ENCODE peak calls at places on chromosomes 11 and 22, in eight cellular contexts. F is upper lobe of left lung; M is SK-N-SH; A is CD8-positive, alpha-beta memory T cell; S is GM06990; D is colonic mucosa; T is heart right ventricle; O is prostate gland. U is an unnamed sample. For H3K36me3 and H3K27me3, the result is how much of the 10 kb centered on the place peaks cover.

GRCh38 chr11:102347526-102348331 is 715 bp downstream of the BIRC2 start:
- DNase-seq in F (peak), M (peak), A (no peak), S (no peak), D (peak), T (no peak), O (peak), U (peak)

GRCh38 chr11:92717240-92717639 is 252.2 kb upstream of the MTNR1B start:
- DNase-seq in F (no peak), M (no peak), A (no peak), S (no peak), D (no peak), T (no peak), O (no peak), U (no peak)

GRCh38 chr11:11261629-11262028 is 91.4 kb downstream of the CSNK2A3 start:
- DNase-seq in F (no peak), M (no peak), A (no peak), S (peak), D (no peak), T (no peak), O (no peak), U (no peak)

GRCh38 chr11:68040121-68040956 is 1.5 kb downstream of the TCIRG1 start:
- DNase-seq in F (peak), M (peak), A (peak), S (peak), D (peak), T (peak), O (peak), U (peak)

GRCh38 chr11:129930743-129931142 is 35.4 kb upstream of the NFRKB start:
- DNase-seq in F (no peak), M (no peak), A (no peak), S (no peak), D (no peak), T (no peak), O (no peak), U (no peak)

GRCh38 chr11:2762451-2762850 is 62.7 kb upstream of the KCNQ1OT1 start:
- DNase-seq in F (no peak), M (no peak), A (no peak), S (no peak), D (peak), T (no peak), O (no peak), U (no peak)

GRCh38 chr11:67433536-67434394 is 3.7 kb downstream of the PTPRCAP start:
- DNase-seq in F (no peak), M (no peak), A (no peak), S (peak), D (no peak), T (no peak), O (no peak), U (no peak)

GRCh38 chr11:36567684-36568083 is at the start of gene RAG1:
- DNase-seq in F (no peak), M (no peak), A (no peak), S (no peak), D (no peak), T (no peak), O (no peak), U (no peak)

GRCh38 chr22:31068970-31069369 is 12.1 kb upstream of the SMTN start:
- DNase-seq in F (no peak), M (no peak), A (no peak), S (no peak), D (no peak), T (no peak), O (no peak), U (peak)

GRCh38 chr22:37692627-37693285 is 4.1 kb upstream of the TRIOBP start:
- DNase-seq in F (no peak), M (no peak), A (no peak), S (no peak), D (no peak), T (no peak), O (no peak), U (no peak)
- H3K36me3 ChIP-seq in F (under half), M (under half), A (under half), S (under half), D (under half), T (half or more), O (under half), U (under half)

DNA sequence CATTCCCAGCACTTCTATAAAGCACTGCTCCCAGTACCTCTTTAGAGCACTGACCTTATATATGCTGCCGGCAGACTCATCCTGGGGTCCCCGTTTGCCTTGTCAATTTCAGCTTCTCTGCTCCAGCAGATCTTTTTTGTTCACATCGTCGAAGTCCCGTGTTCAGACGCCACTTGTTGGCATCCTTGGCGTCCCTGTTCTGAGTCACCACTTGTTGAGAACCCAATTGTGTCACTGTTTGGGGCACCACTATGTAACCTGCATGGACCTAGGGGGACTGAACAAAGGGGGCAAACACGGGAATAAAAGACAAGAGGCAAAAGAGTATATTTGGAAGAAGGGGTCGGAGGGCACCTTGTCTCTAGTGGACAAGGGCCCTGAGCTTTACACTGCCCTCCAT is 25.5 kb downstream of the OR10A6 start:
- DNase-seq in F (no peak), M (no peak), A (no peak), S (no peak), D (no peak), T (no peak), O (no peak), U (no peak)
- H3K4me3 ChIP-seq in F (no peak), M (no peak), A (no peak), S (no peak), D (no peak), T (no peak), O (no peak), U (peak)

DNA sequence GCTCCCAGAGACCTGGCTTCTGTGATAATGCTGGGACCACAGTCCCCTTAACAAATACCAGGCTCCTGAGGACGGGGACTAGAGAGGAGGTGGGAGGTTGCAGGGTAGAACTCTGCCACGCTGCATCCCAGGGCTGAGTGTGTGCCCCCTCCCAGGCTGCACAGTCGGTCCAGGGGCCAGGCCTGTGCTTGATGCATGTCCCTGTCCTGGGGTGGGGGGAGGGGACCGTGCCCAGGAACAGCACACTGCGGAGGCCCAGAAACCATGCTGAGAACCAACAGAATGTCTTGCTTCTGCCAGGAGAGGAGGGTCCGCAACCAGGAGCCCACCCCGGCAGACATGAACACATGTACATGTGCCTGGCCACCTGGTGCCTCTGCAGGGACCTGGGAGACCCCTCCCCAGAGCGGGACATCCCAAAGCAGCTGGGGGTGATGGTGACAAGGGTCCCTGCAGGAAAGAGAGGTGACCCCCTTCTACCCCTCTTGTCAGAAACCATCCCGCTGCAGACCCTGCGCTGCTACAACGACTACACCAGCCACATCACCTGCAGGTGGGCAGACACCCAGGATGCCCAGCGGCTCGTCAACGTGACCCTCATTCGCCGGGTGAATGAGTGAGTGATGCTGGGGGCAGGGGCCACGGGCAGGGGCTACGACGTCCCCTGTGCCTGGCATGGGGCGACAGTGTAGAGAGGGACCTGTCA is 9.5 kb downstream of the CSF2RB start:
- DNase-seq in F (no peak), M (no peak), A (no peak), S (no peak), D (no peak), T (no peak), O (no peak), U (peak)
- H3K27me3 ChIP-seq in F (under half), M (under half), A (under half), S (under half), D (under half), T (under half), O (under half), U (under half)

GRCh38 chr11:79926707-79927106 is 485.9 kb upstream of the TENM4 start:
- DNase-seq in F (no peak), M (no peak), A (no peak), S (no peak), D (no peak), T (no peak), O (no peak), U (no peak)

GRCh38 chr11:79932612-79933011 is 491.8 kb upstream of the TENM4 start:
- DNase-seq in F (no peak), M (no peak), A (no peak), S (no peak), D (no peak), T (no peak), O (no peak), U (no peak)

DNA sequence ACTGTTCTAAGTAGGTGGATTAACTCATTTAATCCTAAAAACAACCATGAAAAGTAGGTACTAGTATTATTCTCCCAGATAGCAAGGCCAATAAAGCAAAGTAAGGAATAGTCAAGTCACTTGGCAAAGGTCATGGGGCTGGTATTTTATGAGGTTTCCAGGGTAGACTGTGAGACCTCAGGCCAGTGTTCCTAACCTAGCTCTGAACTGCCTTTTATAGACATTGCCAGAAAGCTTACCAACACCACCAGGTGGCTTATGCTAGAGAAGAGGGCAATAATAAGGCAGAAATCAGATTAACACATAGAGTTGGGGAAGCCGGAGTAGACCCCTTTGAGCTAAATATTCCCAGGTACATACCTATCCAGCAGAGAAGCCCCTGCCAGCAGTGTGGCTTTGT is 490.9 kb upstream of the TENM4 start:
- DNase-seq in F (no peak), M (no peak), A (no peak), S (no peak), D (no peak), T (no peak), O (no peak), U (no peak)
- H3K36me3 ChIP-seq in F (under half), M (under half), A (under half), S (under half), D (under half), T (under half), O (under half), U (under half)

DNA sequence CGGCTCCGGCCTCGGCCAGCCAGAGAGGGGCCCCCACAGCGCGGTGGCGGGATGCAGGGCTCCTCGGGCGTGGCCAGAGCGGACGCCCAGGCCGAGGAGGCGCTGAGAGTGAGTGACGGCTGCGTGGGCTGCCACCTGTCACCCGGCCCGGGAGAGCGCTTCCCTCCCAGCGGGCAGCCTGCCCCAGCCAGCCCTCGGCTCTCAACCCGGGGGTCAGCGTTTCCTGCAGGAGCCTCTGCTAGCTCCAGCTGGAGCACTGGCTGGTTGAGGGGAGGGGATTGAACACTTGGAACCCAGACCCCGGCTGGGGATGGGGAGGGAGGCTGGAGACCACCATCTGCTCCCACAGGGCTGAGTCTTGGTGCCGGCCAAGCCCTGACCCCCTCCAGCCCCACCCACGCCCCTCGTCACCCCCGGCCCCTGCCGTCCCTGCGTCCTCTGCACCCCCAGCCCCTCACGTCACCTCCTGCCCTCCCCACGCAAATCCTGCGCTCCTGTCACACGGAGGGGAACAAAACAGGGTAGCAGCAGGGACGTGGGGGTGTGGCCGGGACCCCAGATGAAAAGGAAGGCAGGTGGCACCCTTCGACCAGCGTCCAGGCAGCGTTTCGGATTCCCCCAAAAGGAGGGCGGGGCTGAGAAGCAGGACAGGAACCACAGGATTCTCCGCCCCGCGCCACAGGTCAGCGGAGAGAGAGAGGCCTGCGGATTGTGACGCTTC is 156.9 kb downstream of the BRD1 start:
- DNase-seq in F (peak), M (peak), A (no peak), S (no peak), D (no peak), T (no peak), O (no peak), U (peak)
- H3K4me3 ChIP-seq in F (no peak), M (peak), A (peak), S (peak), D (no peak), T (peak), O (peak), U (peak)

GRCh38 chr11:57476883-57477506 is 16.7 kb downstream of the RTN4RL2 start:
- DNase-seq in F (peak), M (no peak), A (no peak), S (peak), D (peak), T (peak), O (no peak), U (peak)

GRCh38 chr11:57476223-57476882 is 16.0 kb downstream of the RTN4RL2 start:
- DNase-seq in F (no peak), M (peak), A (no peak), S (peak), D (peak), T (peak), O (peak), U (peak)

GRCh38 chr11:57478971-57479663 is 18.8 kb downstream of the RTN4RL2 start:
- DNase-seq in F (no peak), M (peak), A (no peak), S (no peak), D (no peak), T (no peak), O (no peak), U (peak)

GRCh38 chr11:57475671-57476222 is 15.4 kb downstream of the RTN4RL2 start:
- DNase-seq in F (no peak), M (no peak), A (no peak), S (no peak), D (no peak), T (no peak), O (no peak), U (peak)

DNA sequence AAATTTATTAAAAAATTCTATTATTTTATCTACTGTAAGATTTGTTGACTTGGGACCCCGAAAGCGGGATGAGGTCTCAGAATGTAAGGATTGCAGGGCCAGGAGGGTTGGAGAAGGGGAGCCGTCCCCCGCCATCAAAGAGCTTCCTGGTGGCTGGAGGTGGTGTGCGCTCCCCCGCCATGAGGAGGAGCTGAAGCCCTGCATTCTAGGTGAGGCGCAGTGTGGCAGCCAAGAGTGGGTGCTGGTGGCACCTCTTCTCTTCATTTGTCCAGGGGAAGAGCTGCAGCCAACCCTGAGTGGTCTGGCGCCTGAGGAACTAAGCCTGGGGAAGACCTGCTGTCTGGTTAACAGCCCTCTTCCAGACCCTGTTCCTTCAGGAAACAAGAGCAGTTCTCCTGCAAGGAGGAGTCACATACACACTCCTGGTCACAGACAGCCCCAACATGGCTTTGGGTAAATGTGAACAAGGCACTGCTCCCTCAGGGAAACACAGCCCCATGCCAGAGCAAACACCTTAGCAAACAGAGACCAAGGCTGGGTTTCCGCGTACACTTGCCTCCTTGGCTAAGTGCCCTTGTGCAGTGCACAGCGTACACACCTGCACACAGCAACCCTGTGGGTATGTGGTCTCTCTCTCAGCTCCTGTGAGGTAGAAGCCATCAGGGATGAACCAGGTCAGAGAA is 17.3 kb downstream of the RTN4RL2 start:
- DNase-seq in F (peak), M (no peak), A (no peak), S (no peak), D (peak), T (no peak), O (peak), U (peak)
- H3K27me3 ChIP-seq in F (under half), M (under half), A (under half), S (under half), D (under half), T (under half), O (under half), U (half or more)

DNA sequence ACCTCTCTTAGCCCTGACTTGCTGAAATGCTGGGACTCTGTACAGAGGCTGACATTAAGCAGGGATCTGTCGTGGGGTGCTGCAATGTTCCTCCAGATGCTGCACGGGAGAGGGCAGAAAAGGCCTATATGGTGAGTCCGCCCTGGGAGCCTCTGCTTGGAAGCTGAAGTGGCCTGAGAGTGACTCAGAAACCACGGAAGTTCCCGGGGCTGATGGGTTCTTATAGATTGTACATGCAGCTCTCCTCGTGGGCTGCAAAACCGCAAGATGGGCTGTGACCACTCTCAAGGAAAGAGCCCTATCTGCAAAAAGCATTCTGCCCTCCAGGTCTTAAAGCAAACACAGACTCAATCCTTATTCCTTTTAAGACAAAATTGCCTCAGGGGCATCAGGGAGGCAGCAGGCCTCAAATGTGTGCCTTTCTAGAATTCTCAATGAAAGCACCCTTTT is 5.8 kb upstream of the SLC43A3 start:
- DNase-seq in F (peak), M (no peak), A (no peak), S (no peak), D (no peak), T (no peak), O (no peak), U (no peak)
- H3K36me3 ChIP-seq in F (under half), M (under half), A (under half), S (under half), D (under half), T (under half), O (under half), U (under half)

GRCh38 chr11:69702769-69703510 is 882 bp downstream of the FGF19 start:
- DNase-seq in F (no peak), M (no peak), A (no peak), S (no peak), D (no peak), T (no peak), O (no peak), U (peak)

GRCh38 chr11:69704508-69705245 is 855 bp upstream of the FGF19 start:
- DNase-seq in F (no peak), M (peak), A (no peak), S (no peak), D (no peak), T (no peak), O (no peak), U (peak)

GRCh38 chr11:69703711-69704507 is at the start of gene FGF19:
- DNase-seq in F (no peak), M (peak), A (no peak), S (no peak), D (no peak), T (no peak), O (no peak), U (peak)

GRCh38 chr11:69700278-69701140 is 3.3 kb downstream of the FGF19 start:
- DNase-seq in F (peak), M (peak), A (no peak), S (no peak), D (no peak), T (peak), O (no peak), U (peak)

DNA sequence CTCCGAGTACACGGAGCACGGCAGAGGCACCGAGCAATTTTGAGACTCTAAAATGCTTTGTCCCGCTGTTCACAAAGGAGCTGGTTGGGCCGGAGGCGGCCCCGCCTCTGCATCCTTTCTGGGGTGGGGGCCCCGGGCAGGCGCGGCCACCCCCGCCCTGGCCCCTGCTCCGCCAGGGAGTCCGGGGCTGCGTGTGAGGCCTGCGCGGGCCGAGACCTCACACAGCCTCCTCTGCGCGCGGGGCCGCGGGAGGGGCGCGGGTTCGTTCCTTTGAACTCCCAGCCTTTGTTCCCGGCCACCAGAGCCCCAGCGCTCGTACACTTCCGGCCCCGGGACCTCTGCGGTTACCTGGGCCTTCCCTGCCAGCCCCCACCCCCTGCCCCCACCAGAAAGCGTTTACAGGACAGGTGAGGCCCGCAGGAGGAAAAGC is 1.6 kb downstream of the FGF19 start:
- DNase-seq in F (no peak), M (no peak), A (no peak), S (no peak), D (no peak), T (no peak), O (no peak), U (peak)
- H3K4me3 ChIP-seq in F (no peak), M (no peak), A (no peak), S (no peak), D (no peak), T (no peak), O (no peak), U (peak)